ENCODE peak calls at places on chromosomes 5 and 9, in seven cellular contexts. A, C, D, P, R, O and V are unnamed samples.

GRCh38 chr5:61471352-61471751 is 139.3 kb downstream of the ZSWIM6 start:
- DNase-seq in A (no peak), C (no peak), D (no peak), P (no peak), R (no peak), O (no peak), V (no peak)

GRCh38 chr5:27402828-27403227 is 364.4 kb upstream of the CDH9 start:
- DNase-seq in A (no peak), C (no peak), D (no peak), P (no peak), R (no peak), O (no peak), V (no peak)

GRCh38 chr5:147743686-147744332 is 38.7 kb downstream of the JAKMIP2 start:
- DNase-seq in A (no peak), C (no peak), D (peak), P (no peak), R (no peak), O (no peak), V (no peak)

GRCh38 chr9:113892861-113893491 is 16.9 kb downstream of the ZNF618 start:
- DNase-seq in A (no peak), C (no peak), D (no peak), P (no peak), R (no peak), O (no peak), V (no peak)

GRCh38 chr5:39226100-39226451 is 6.7 kb upstream of the FYB1 start:
- DNase-seq in A (no peak), C (no peak), D (no peak), P (no peak), R (no peak), O (no peak), V (peak)

GRCh38 chr9:130450344-130451003 is 5.7 kb downstream of the ASS1 start:
- DNase-seq in A (no peak), C (no peak), D (no peak), P (no peak), R (peak), O (no peak), V (no peak)

GRCh38 chr5:32805966-32806626 is 95.0 kb downstream of the NPR3 start:
- DNase-seq in A (no peak), C (no peak), D (no peak), P (no peak), R (no peak), O (no peak), V (no peak)

GRCh38 chr9:86405926-86406325 is 51.7 kb upstream of the TUT7 start:
- DNase-seq in A (peak), C (no peak), D (no peak), P (no peak), R (peak), O (no peak), V (no peak)

GRCh38 chr5:77935516-77936364 is 159.6 kb upstream of the TBCA start:
- DNase-seq in A (no peak), C (no peak), D (no peak), P (peak), R (no peak), O (no peak), V (no peak)

GRCh38 chr9:18215626-18216025 is 258.3 kb upstream of the ADAMTSL1 start:
- DNase-seq in A (no peak), C (no peak), D (no peak), P (no peak), R (no peak), O (no peak), V (no peak)

GRCh38 chr5:119860463-119860862 is 231.1 kb downstream of the FAM170A start:
- DNase-seq in A (no peak), C (no peak), D (no peak), P (no peak), R (no peak), O (no peak), V (no peak)

GRCh38 chr9:70964861-70965260 is 156.6 kb downstream of the TRPM3 start:
- DNase-seq in A (no peak), C (no peak), D (no peak), P (no peak), R (no peak), O (no peak), V (no peak)

GRCh38 chr5:54215233-54215736 is 95.1 kb downstream of the ARL15 start:
- DNase-seq in A (no peak), C (no peak), D (no peak), P (no peak), R (no peak), O (no peak), V (no peak)

GRCh38 chr9:107626118-107626517 is 136.5 kb upstream of the KLF4 start:
- DNase-seq in A (no peak), C (no peak), D (no peak), P (no peak), R (no peak), O (no peak), V (no peak)

GRCh38 chr9:131420913-131421312 is 27.0 kb downstream of the PRRC2B start:
- DNase-seq in A (no peak), C (no peak), D (peak), P (no peak), R (peak), O (no peak), V (peak)

GRCh38 chr5:91114658-91115057 is 268.5 kb downstream of the ARRDC3 start:
- DNase-seq in A (no peak), C (no peak), D (no peak), P (no peak), R (no peak), O (no peak), V (no peak)

GRCh38 chr9:4287386-4287785 is 12.5 kb downstream of the GLIS3 start:
- DNase-seq in A (no peak), C (no peak), D (no peak), P (no peak), R (no peak), O (no peak), V (no peak)

GRCh38 chr5:11139471-11139870 is 378.4 kb upstream of the DAP start:
- DNase-seq in A (no peak), C (no peak), D (no peak), P (no peak), R (no peak), O (no peak), V (peak)

GRCh38 chr9:109403116-109403515 is 82.3 kb upstream of the EPB41L4B start:
- DNase-seq in A (no peak), C (no peak), D (no peak), P (no peak), R (no peak), O (no peak), V (no peak)

GRCh38 chr5:79436224-79436623 is 77.7 kb downstream of the HOMER1 start:
- DNase-seq in A (no peak), C (no peak), D (no peak), P (no peak), R (peak), O (no peak), V (peak)

GRCh38 chr5:78787763-78788162 is 139.2 kb upstream of the LHFPL2 start:
- DNase-seq in A (no peak), C (no peak), D (no peak), P (no peak), R (no peak), O (no peak), V (no peak)

GRCh38 chr5:177302354-177303110 is 987 bp downstream of the RAB24 start:
- DNase-seq in A (no peak), C (no peak), D (peak), P (no peak), R (no peak), O (peak), V (peak)

GRCh38 chr5:145568581-145568980 is 266.6 kb downstream of the PRELID2 start:
- DNase-seq in A (no peak), C (no peak), D (no peak), P (no peak), R (no peak), O (no peak), V (no peak)

GRCh38 chr9:126290871-126291270 is 35.8 kb upstream of the MVB12B start:
- DNase-seq in A (no peak), C (no peak), D (no peak), P (no peak), R (no peak), O (no peak), V (no peak)

GRCh38 chr9:97396256-97396655 is 15.6 kb upstream of the TDRD7 start:
- DNase-seq in A (no peak), C (no peak), D (no peak), P (no peak), R (no peak), O (no peak), V (no peak)

GRCh38 chr9:108903437-108904103 is 30.4 kb downstream of the ELP1 start:
- DNase-seq in A (no peak), C (no peak), D (no peak), P (no peak), R (no peak), O (no peak), V (no peak)

GRCh38 chr5:152595327-152595890 is 190.3 kb upstream of the NMUR2 start:
- DNase-seq in A (no peak), C (no peak), D (no peak), P (no peak), R (no peak), O (no peak), V (no peak)

GRCh38 chr5:2167671-2168070 is 284.9 kb upstream of the IRX4 start:
- DNase-seq in A (no peak), C (no peak), D (no peak), P (no peak), R (no peak), O (no peak), V (no peak)

GRCh38 chr5:54533541-54534179 is 16.1 kb downstream of the SNX18 start:
- DNase-seq in A (no peak), C (no peak), D (no peak), P (no peak), R (no peak), O (no peak), V (peak)

GRCh38 chr5:108728566-108729305 is 19.0 kb upstream of the FER start:
- DNase-seq in A (no peak), C (no peak), D (peak), P (no peak), R (no peak), O (peak), V (peak)

GRCh38 chr5:24789631-24790354 is 145.0 kb upstream of the CDH10 start:
- DNase-seq in A (no peak), C (no peak), D (no peak), P (no peak), R (no peak), O (no peak), V (no peak)

GRCh38 chr9:136693490-136694162 is 6.4 kb upstream of the AGPAT2 start:
- DNase-seq in A (peak), C (no peak), D (no peak), P (no peak), R (peak), O (peak), V (no peak)

GRCh38 chr5:90940227-90940995 is 381.8 kb downstream of the ADGRV1 start:
- DNase-seq in A (no peak), C (peak), D (peak), P (peak), R (no peak), O (no peak), V (peak)

DNA sequence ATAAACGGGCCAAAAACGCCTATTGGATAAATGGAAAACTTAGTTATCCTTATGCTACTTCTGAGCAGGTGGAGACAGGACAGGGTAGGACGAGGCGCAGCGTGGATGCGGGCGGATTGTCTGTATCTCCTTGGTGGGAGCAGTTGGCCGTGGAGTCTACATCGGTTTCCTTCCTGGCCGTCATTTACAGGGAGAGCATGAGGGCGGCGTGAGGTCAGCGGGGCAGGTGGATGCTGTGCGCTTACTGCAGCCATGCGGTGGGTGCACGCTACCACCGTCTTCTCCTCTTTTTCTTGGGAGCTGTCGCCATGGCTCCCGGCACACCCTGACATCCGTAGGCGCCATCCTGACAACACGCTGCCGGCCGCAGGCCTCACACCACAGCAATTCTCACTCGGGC is 121.3 kb downstream of the ADAMTS2 start:
- DNase-seq in A (no peak), C (no peak), D (no peak), P (no peak), R (no peak), O (no peak), V (no peak)
- TF ChIP-seq JUND in A (no peak), C (no peak), D (no peak), P (no peak), R (no peak), O (no peak), V (no peak)

DNA sequence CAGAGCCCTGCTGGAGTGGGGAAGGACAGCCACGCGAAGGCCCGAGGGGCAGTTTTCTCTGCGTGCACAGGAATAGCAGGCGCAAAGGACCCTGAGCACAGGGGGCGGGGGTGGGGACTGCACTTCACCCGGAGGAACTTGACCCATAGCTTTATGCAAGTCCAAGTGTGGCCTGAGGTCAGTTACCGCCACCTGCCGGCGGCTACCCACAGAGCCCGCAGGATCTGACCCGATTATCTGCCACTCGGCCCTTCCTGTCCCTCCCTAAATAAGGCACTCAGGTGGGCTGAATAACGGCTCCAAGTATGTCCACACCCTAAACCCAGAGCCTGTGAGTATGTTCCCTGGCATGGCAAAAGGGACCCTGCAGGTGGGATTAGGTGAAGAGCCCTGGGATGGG is 65.4 kb upstream of the FCN1 start:
- DNase-seq in A (no peak), C (peak), D (no peak), P (peak), R (no peak), O (peak), V (peak)
- TF ChIP-seq JUND in A (no peak), C (no peak), D (no peak), P (no peak), R (no peak), O (no peak), V (no peak)

GRCh38 chr5:75965292-75965691 is 117.9 kb upstream of the SV2C start:
- DNase-seq in A (no peak), C (no peak), D (no peak), P (no peak), R (no peak), O (no peak), V (no peak)
- TF ChIP-seq JUND in A (no peak), C (no peak), D (no peak), P (no peak), R (no peak), O (no peak), V (no peak)

GRCh38 chr5:151156732-151157402 is 712 bp downstream of the ANXA6 start:
- DNase-seq in A (no peak), C (no peak), D (peak), P (no peak), R (no peak), O (no peak), V (no peak)
- TF ChIP-seq JUND in A (no peak), C (no peak), D (no peak), P (no peak), R (no peak), O (no peak), V (no peak)

DNA sequence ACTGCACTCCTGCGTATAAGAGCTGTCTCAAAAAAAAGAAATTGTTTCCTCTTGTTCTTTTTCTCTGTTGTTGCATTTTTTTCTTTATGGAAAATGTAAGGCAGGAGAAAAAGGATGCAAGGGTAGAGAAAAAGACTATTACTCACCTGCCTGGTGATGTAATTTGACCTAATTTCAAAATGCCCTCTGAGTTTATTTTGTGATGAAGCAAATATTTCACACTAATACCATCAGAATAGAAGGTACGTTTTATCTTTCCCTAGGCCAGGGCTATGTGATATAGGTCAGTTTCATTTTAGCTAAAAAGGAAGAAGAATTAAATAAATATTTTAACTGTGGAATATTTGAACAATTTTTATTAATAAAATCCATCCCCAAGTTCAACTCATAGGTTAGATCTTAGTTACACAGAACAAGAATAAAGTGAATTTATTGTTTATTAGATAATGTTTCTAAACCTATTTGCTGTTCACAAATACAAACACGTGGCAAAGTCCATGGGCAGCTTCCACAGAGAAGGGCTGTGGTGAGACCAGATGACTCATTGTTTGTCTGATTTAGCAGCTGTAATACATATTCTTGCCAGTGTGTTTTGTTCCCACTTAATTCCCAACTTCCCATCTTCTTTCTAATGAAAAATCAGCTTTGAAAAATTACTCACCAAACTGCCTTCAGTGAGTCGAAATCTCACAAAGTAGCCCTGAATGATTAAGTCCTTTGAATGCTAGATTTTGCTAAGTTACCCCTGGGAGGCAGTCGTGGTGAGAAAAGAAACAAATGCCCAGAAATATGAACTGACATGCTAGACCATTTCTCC is 52.8 kb upstream of the CCDC112 start:
- DNase-seq in A (peak), C (no peak), D (no peak), P (no peak), R (peak), O (peak), V (no peak)
- TF ChIP-seq JUND in A (peak), C (no peak), D (peak), P (no peak), R (no peak), O (peak), V (no peak)

DNA sequence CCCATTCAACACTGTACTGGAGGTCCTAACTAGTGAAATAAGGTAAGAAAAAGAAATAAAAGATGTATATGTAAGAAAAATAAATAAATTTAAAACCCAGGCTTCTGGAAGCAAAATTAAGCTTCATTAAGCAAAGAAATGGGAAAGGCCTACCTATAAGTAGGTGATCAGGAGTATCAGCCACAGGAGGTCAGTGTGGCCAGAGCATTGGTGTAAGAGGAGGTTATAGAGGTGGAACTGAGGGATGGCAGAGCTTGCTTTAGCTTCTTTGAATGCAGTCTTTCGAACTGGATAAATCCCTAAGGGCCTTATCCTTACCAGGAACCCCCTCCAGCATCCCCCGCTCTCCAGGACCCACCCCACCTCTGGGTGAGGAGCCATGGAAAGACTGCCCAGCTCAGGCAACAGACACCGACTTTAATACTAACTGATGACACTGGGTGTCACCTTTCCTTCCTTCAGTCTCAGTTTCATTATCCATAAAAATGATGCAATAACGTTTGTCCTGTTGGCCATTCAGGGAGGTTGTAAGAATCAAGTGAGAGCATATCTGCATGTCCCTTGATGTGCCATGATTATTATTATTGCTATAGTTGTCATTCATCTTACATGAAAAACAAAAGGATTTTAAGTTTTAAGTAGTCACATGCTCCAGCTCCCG is 50.9 kb upstream of the CTNNA1 start:
- DNase-seq in A (peak), C (no peak), D (no peak), P (no peak), R (peak), O (no peak), V (peak)
- TF ChIP-seq JUND in A (no peak), C (no peak), D (no peak), P (no peak), R (no peak), O (peak), V (no peak)

DNA sequence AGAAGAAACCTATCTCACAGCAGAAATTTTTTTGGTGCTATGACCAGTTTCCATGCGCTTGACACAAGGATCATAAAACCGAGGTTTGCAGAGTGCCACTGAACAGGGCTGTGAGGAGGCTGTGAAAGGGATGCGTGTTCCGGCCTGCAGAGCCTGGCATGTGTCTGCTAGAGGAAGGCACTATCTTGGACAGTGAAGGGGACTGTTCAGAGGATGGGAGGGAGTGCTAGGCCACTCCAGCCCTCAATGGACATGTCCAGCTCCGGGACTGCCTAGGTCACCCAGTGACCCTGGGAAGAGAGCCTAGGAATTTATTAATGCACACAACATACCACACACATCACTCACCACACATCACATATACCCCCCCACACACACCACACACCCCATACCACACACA is 275.9 kb downstream of the GADD45G start:
- DNase-seq in A (no peak), C (no peak), D (no peak), P (no peak), R (no peak), O (no peak), V (no peak)
- TF ChIP-seq JUND in A (no peak), C (no peak), D (no peak), P (no peak), R (no peak), O (no peak), V (no peak)

GRCh38 chr9:36217256-36217968 is 26.7 kb downstream of the CLTA start:
- DNase-seq in A (no peak), C (no peak), D (no peak), P (no peak), R (no peak), O (no peak), V (no peak)

GRCh38 chr9:36213989-36214388 is 23.3 kb downstream of the CLTA start:
- DNase-seq in A (no peak), C (no peak), D (no peak), P (no peak), R (no peak), O (no peak), V (no peak)

GRCh38 chr9:36213387-36213786 is 22.7 kb downstream of the CLTA start:
- DNase-seq in A (no peak), C (no peak), D (no peak), P (no peak), R (no peak), O (no peak), V (no peak)

GRCh38 chr9:36211510-36211909 is 20.8 kb downstream of the CLTA start:
- DNase-seq in A (no peak), C (no peak), D (no peak), P (no peak), R (no peak), O (no peak), V (no peak)

GRCh38 chr9:36214571-36214970 is 23.9 kb downstream of the CLTA start:
- DNase-seq in A (no peak), C (no peak), D (peak), P (no peak), R (no peak), O (no peak), V (no peak)
- TF ChIP-seq JUND in A (no peak), C (no peak), D (no peak), P (no peak), R (no peak), O (no peak), V (no peak)